ENCODE peak calls at places on chromosome 22, in six cellular contexts. W is heart left ventricle, V is GM03348, I is hippocampal formation, L is ELF-1, M is hypothalamus. R is an unnamed sample.

GRCh38 chr22:47166446-47167016 is 404.1 kb downstream of the TBC1D22A start:
- DNase-seq in I (no peak), L (no peak), M (no peak), V (no peak), W (no peak), R (no peak)

GRCh38 chr22:48494968-48495750 is 1332.5 kb downstream of the BRD1 start:
- DNase-seq in I (no peak), V (no peak), L (peak; percentile 87), W (no peak), M (no peak), R (no peak)

GRCh38 chr22:43561421-43562178 is 149.8 kb downstream of the MPPED1 start:
- DNase-seq in L (no peak), V (no peak), I (peak; percentile 10), M (no peak), W (no peak), R (no peak)

GRCh38 chr22:49081926-49082325 is 745.7 kb downstream of the BRD1 start:
- DNase-seq in L (no peak), W (no peak), V (no peak), M (no peak), I (no peak), R (no peak)

GRCh38 chr22:35842954-35843353 is 125.3 kb downstream of the APOL5 start:
- DNase-seq in V (peak; percentile 51), I (no peak), W (peak; percentile 36), L (peak; percentile 30), M (no peak), R (peak; percentile 42)

GRCh38 chr22:47174671-47175111 is 412.2 kb downstream of the TBC1D22A start:
- DNase-seq in M (no peak), V (no peak), W (peak; percentile 27), I (no peak), L (no peak), R (no peak)

GRCh38 chr22:21857501-21857914 is 9.9 kb downstream of the MAPK1 start:
- DNase-seq in L (no peak), I (no peak), V (no peak), M (no peak), W (no peak), R (no peak)

GRCh38 chr22:21642584-21643448 is 714 bp downstream of the SDF2L1 start:
- DNase-seq in W (peak; percentile 49), M (no peak), L (peak; percentile 85), I (peak; percentile 26), V (peak; percentile 65), R (peak; percentile 65)